ENCODE peak calls at places on chromosome 17, in seven cellular contexts. One of them, this sample, is unnamed.

GRCh38 chr17:36068524-36068923 is 4.5 kb downstream of the CCL18 start:
- DNase-seq in mesenchymal stem cell: no peak
- DNase-seq in trophoblast cell: no peak
- DNase-seq in IMR-90: no peak
- DNase-seq in H1: no peak
- DNase-seq in mesendoderm: no peak
- DNase-seq in H9: no peak
- DNase-seq in this sample: no peak

GRCh38 chr17:45430738-45431530 is 1.7 kb downstream of the ARHGAP27 start:
- DNase-seq in H9: peak; percentile 89
- DNase-seq in mesenchymal stem cell: peak; percentile 47
- DNase-seq in mesendoderm: peak; percentile 67
- DNase-seq in H1: no peak
- DNase-seq in trophoblast cell: peak; percentile 80
- DNase-seq in IMR-90: no peak
- DNase-seq in this sample: no peak

GRCh38 chr17:7737601-7738000 is 20.1 kb downstream of the DNAH2 start:
- DNase-seq in H1: no peak
- DNase-seq in mesendoderm: no peak
- DNase-seq in mesenchymal stem cell: no peak
- DNase-seq in IMR-90: no peak
- DNase-seq in H9: no peak
- DNase-seq in trophoblast cell: no peak
- DNase-seq in this sample: no peak

GRCh38 chr17:30477758-30478115 is 529 bp downstream of the GOSR1 start:
- DNase-seq in mesendoderm: peak; percentile 51
- DNase-seq in trophoblast cell: peak; percentile 52
- DNase-seq in H9: no peak
- DNase-seq in IMR-90: peak; percentile 19
- DNase-seq in H1: no peak
- DNase-seq in mesenchymal stem cell: peak; percentile 78
- DNase-seq in this sample: no peak

GRCh38 chr17:78781339-78782304 is at the start of gene CYTH1:
- DNase-seq in trophoblast cell: peak; percentile 56
- DNase-seq in mesenchymal stem cell: peak; percentile 43
- DNase-seq in IMR-90: no peak
- DNase-seq in H9: peak; percentile 67
- DNase-seq in mesendoderm: peak; percentile 41
- DNase-seq in H1: no peak
- DNase-seq in this sample: peak; percentile 30

GRCh38 chr17:50364715-50365114 is 8.3 kb downstream of the MRPL27 start:
- DNase-seq in mesenchymal stem cell: peak; percentile 58
- DNase-seq in trophoblast cell: no peak
- DNase-seq in H9: peak; percentile 74
- DNase-seq in H1: no peak
- DNase-seq in IMR-90: peak; percentile 65
- DNase-seq in mesendoderm: peak; percentile 89
- DNase-seq in this sample: no peak

GRCh38 chr17:34443832-34444469 is 80.9 kb upstream of the CCL1 start:
- DNase-seq in H9: peak; percentile 71
- DNase-seq in mesendoderm: peak; percentile 57
- DNase-seq in trophoblast cell: peak; percentile 30
- DNase-seq in IMR-90: no peak
- DNase-seq in mesenchymal stem cell: no peak
- DNase-seq in H1: no peak
- DNase-seq in this sample: peak; percentile 33

GRCh38 chr17:77770331-77771105 is 188.0 kb upstream of the TNRC6C start:
- DNase-seq in trophoblast cell: no peak
- DNase-seq in H1: no peak
- DNase-seq in H9: no peak
- DNase-seq in IMR-90: peak; percentile 79
- DNase-seq in mesendoderm: peak; percentile 90
- DNase-seq in mesenchymal stem cell: peak; percentile 58
- DNase-seq in this sample: no peak

GRCh38 chr17:75047398-75048098 is 523 bp downstream of the KCTD2 start:
- DNase-seq in H1: no peak
- DNase-seq in H9: no peak
- DNase-seq in mesenchymal stem cell: peak; percentile 20
- DNase-seq in IMR-90: no peak
- DNase-seq in mesendoderm: no peak
- DNase-seq in trophoblast cell: peak; percentile 34
- DNase-seq in this sample: peak; percentile 38

GRCh38 chr17:59725691-59726090 is 18.2 kb downstream of the VMP1 start:
- DNase-seq in IMR-90: no peak
- DNase-seq in mesendoderm: no peak
- DNase-seq in mesenchymal stem cell: no peak
- DNase-seq in trophoblast cell: peak; percentile 54
- DNase-seq in H9: no peak
- DNase-seq in H1: no peak
- DNase-seq in this sample: no peak

GRCh38 chr17:18968945-18969887 is 17.3 kb downstream of the SLC5A10 start:
- DNase-seq in mesendoderm: no peak
- DNase-seq in H9: no peak
- DNase-seq in mesenchymal stem cell: no peak
- DNase-seq in trophoblast cell: peak; percentile 87
- DNase-seq in IMR-90: no peak
- DNase-seq in H1: no peak
- DNase-seq in this sample: no peak

GRCh38 chr17:50514936-50515702 is 6.9 kb downstream of the MYCBPAP start:
- DNase-seq in mesendoderm: peak; percentile 36
- DNase-seq in H1: no peak
- DNase-seq in IMR-90: no peak
- DNase-seq in H9: no peak
- DNase-seq in mesenchymal stem cell: no peak
- DNase-seq in trophoblast cell: peak; percentile 80
- DNase-seq in this sample: peak; percentile 56

GRCh38 chr17:69388791-69389442 is 25.6 kb upstream of the MAP2K6 start:
- DNase-seq in mesenchymal stem cell: no peak
- DNase-seq in H9: no peak
- DNase-seq in mesendoderm: no peak
- DNase-seq in H1: no peak
- DNase-seq in IMR-90: no peak
- DNase-seq in trophoblast cell: no peak
- DNase-seq in this sample: no peak

GRCh38 chr17:43714338-43715149 is 44.0 kb downstream of the SOST start:
- DNase-seq in mesenchymal stem cell: peak; percentile 54
- DNase-seq in IMR-90: peak; percentile 53
- DNase-seq in H1: no peak
- DNase-seq in trophoblast cell: no peak
- DNase-seq in mesendoderm: no peak
- DNase-seq in H9: no peak
- DNase-seq in this sample: no peak

GRCh38 chr17:79789943-79790804 is 6.7 kb downstream of the CBX8 start:
- DNase-seq in mesenchymal stem cell: no peak
- DNase-seq in H9: peak; percentile 81
- DNase-seq in mesendoderm: peak; percentile 44
- DNase-seq in trophoblast cell: peak; percentile 27
- DNase-seq in H1: no peak
- DNase-seq in IMR-90: no peak
- DNase-seq in this sample: no peak

GRCh38 chr17:69218986-69219385 is 9.6 kb downstream of the ABCA10 start:
- DNase-seq in mesendoderm: no peak
- DNase-seq in trophoblast cell: no peak
- DNase-seq in H1: no peak
- DNase-seq in mesenchymal stem cell: no peak
- DNase-seq in H9: no peak
- DNase-seq in IMR-90: no peak
- DNase-seq in this sample: no peak

GRCh38 chr17:74987909-74988711 is 678 bp downstream of the CDR2L start:
- DNase-seq in H1: no peak
- DNase-seq in trophoblast cell: peak; percentile 59
- DNase-seq in mesenchymal stem cell: peak; percentile 89
- DNase-seq in mesendoderm: peak; percentile 78
- DNase-seq in H9: peak; percentile 83
- DNase-seq in IMR-90: peak; percentile 76
- DNase-seq in this sample: peak; percentile 73

DNA sequence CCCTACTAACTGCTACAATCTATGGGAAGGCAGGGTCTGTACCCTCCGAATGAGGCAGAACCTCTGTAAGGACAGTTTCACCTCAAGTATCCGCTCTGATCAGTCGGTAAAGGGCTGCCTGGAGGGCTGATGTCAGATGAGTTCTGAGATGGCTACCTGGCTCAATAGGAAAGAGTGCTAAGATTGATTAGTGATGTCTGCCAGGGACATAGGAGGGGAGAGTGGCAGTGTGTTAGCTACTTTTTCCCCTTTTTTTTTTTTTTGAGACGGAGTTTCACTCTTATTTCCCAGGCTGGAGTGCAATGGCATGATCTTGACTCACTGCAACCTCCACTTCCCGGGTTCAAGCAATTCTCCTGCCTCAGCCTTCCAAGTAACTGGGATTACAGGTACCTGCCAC is 39.1 kb upstream of the CDC42EP4 start:
- DNase-seq in IMR-90: no peak
- DNase-seq in H9: no peak
- DNase-seq in H1: no peak
- DNase-seq in mesendoderm: no peak
- DNase-seq in mesenchymal stem cell: no peak
- DNase-seq in trophoblast cell: no peak
- DNase-seq in this sample: no peak
- H2BK120ac ChIP-seq in IMR-90: no peak overlapping the region
- H2BK120ac ChIP-seq in H9: no peak overlapping the region
- H2BK120ac ChIP-seq in H1: no peak overlapping the region
- H2BK120ac ChIP-seq in mesendoderm: no peak overlapping the region
- H2BK120ac ChIP-seq in mesenchymal stem cell: no peak overlapping the region
- H2BK120ac ChIP-seq in trophoblast cell: no peak overlapping the region
- H2BK120ac ChIP-seq in this sample: no peak overlapping the region

DNA sequence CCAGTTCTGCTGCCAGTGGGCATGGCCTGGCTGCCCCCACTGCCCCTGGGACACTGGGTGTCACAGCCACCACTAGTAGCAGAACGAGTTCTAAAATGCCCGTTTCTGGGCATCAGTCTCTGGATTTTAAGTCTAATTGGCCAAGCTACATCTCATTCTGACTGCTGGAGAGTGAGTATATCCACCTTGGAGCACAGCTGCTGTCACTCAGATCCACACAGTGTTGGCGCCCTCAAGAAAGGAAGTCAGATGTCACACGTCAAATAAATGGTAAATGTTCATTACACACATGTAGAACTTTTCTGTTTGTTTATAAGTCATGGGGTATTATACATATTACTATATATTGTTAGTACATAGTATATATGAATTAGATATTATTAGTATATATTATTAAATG is 19.4 kb downstream of the GNGT2 start:
- DNase-seq in mesendoderm: no peak
- DNase-seq in mesenchymal stem cell: no peak
- DNase-seq in H9: no peak
- DNase-seq in trophoblast cell: no peak
- DNase-seq in H1: no peak
- DNase-seq in IMR-90: no peak
- DNase-seq in this sample: no peak
- H2BK120ac ChIP-seq in mesendoderm: no peak overlapping the region
- H2BK120ac ChIP-seq in mesenchymal stem cell: no peak overlapping the region
- H2BK120ac ChIP-seq in H9: no peak overlapping the region
- H2BK120ac ChIP-seq in trophoblast cell: no peak overlapping the region
- H2BK120ac ChIP-seq in H1: no peak overlapping the region
- H2BK120ac ChIP-seq in IMR-90: peak overlapping the region; percentile 26
- H2BK120ac ChIP-seq in this sample: no peak overlapping the region

DNA sequence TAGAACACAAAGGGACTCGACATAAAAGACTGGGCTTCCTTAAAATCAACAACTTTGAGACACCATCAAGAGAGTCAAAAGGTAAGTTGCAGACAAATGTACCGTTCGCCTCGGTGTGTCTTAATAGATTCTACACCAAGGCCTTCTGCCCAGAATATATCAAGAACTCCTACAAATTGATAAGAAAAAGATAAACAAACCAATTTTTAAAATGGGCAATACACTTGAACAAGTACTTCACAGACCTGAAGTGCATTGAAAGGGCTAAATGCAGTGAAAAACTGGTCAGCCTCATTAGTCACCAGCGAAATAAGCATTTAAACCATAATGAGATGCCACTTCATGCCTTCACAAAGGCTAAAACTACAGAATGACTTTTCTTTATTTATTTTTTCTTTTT is 20.4 kb upstream of the BAHCC1 start:
- DNase-seq in mesenchymal stem cell: no peak
- DNase-seq in mesendoderm: no peak
- DNase-seq in trophoblast cell: no peak
- DNase-seq in H9: no peak
- DNase-seq in IMR-90: no peak
- DNase-seq in H1: no peak
- DNase-seq in this sample: no peak
- H2BK120ac ChIP-seq in mesenchymal stem cell: no peak overlapping the region
- H2BK120ac ChIP-seq in mesendoderm: no peak overlapping the region
- H2BK120ac ChIP-seq in trophoblast cell: no peak overlapping the region
- H2BK120ac ChIP-seq in H9: no peak overlapping the region
- H2BK120ac ChIP-seq in IMR-90: no peak overlapping the region
- H2BK120ac ChIP-seq in H1: no peak overlapping the region
- H2BK120ac ChIP-seq in this sample: no peak overlapping the region

DNA sequence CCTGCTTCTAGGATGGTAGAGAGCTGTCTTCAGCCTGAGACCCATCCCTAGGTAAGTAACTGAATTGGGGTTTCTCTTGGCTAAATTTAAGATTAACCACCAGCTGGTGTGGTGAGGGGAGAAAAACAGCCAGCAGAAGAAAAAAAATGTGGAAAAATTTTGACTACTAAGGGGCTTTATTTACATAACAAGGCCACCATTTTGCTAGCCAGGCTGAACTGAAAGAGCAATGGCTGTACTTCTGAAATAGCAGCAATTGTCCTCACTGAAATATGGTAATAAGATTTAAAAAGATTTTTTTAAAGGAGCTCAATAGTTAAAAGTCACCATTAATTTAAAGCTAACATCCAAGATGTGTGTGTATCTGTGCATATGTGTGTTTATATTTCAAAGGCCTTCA is 12.4 kb upstream of the TRIM25 start:
- DNase-seq in trophoblast cell: no peak
- DNase-seq in mesenchymal stem cell: no peak
- DNase-seq in H1: no peak
- DNase-seq in H9: no peak
- DNase-seq in mesendoderm: no peak
- DNase-seq in IMR-90: no peak
- DNase-seq in this sample: no peak
- H2BK120ac ChIP-seq in trophoblast cell: no peak overlapping the region
- H2BK120ac ChIP-seq in mesenchymal stem cell: no peak overlapping the region
- H2BK120ac ChIP-seq in H1: no peak overlapping the region
- H2BK120ac ChIP-seq in H9: no peak overlapping the region
- H2BK120ac ChIP-seq in mesendoderm: no peak overlapping the region
- H2BK120ac ChIP-seq in IMR-90: no peak overlapping the region
- H2BK120ac ChIP-seq in this sample: no peak overlapping the region

DNA sequence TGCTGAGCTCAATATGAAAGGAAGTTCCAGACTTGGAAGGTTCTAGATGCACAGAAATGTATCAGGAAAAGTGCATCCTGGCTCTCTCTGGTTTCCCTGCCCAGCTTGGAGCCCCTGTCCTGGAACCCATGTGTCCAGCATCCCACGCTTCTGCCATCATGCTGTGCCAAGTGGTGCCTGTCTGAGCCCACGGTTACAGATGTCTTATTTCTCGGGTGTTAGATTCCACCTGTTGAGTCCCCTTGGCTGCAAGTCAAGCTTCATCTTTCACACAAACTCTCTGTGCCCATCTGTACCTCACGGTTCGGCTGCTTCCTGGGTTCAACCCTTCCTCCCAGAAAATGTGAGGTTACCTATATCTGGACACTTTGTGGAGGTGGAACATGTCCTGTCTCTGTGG is 22.5 kb downstream of the OR1D5 start:
- DNase-seq in trophoblast cell: no peak
- DNase-seq in mesendoderm: no peak
- DNase-seq in mesenchymal stem cell: no peak
- DNase-seq in H1: no peak
- DNase-seq in H9: no peak
- DNase-seq in IMR-90: no peak
- DNase-seq in this sample: no peak
- H2BK120ac ChIP-seq in trophoblast cell: no peak overlapping the region
- H2BK120ac ChIP-seq in mesendoderm: no peak overlapping the region
- H2BK120ac ChIP-seq in mesenchymal stem cell: no peak overlapping the region
- H2BK120ac ChIP-seq in H1: no peak overlapping the region
- H2BK120ac ChIP-seq in H9: no peak overlapping the region
- H2BK120ac ChIP-seq in IMR-90: no peak overlapping the region
- H2BK120ac ChIP-seq in this sample: no peak overlapping the region